ENCODE peak calls at places on chromosome 1, in eight cellular contexts. One of them, this sample, is unnamed.

GRCh38 chr1:193115629-193116227 is 6.1 kb upstream of the CDC73 start:
- DNase-seq in left ventricle myocardium inferior: no peak
- DNase-seq in lower lobe of right lung: no peak
- DNase-seq in cardiac muscle cell: peak; percentile 78
- DNase-seq in A673: no peak
- DNase-seq in mucosa of descending colon: no peak
- DNase-seq in spleen: no peak
- DNase-seq in fibroblast of the aortic adventitia: peak; percentile 97
- DNase-seq in this sample: peak; percentile 98

GRCh38 chr1:119163396-119163795 is 22.9 kb upstream of the WARS2 start:
- DNase-seq in lower lobe of right lung: no peak
- DNase-seq in fibroblast of the aortic adventitia: no peak
- DNase-seq in spleen: no peak
- DNase-seq in mucosa of descending colon: no peak
- DNase-seq in left ventricle myocardium inferior: no peak
- DNase-seq in A673: no peak
- DNase-seq in cardiac muscle cell: no peak
- DNase-seq in this sample: no peak

GRCh38 chr1:76073471-76073870 is 1.1 kb upstream of the ST6GALNAC3 start:
- DNase-seq in A673: no peak
- DNase-seq in cardiac muscle cell: no peak
- DNase-seq in lower lobe of right lung: no peak
- DNase-seq in spleen: no peak
- DNase-seq in mucosa of descending colon: no peak
- DNase-seq in left ventricle myocardium inferior: no peak
- DNase-seq in fibroblast of the aortic adventitia: peak; percentile 25
- DNase-seq in this sample: peak; percentile 93

GRCh38 chr1:241356519-241357365 is at the start of gene RGS7:
- DNase-seq in A673: peak; percentile 11
- DNase-seq in spleen: peak; percentile 83
- DNase-seq in fibroblast of the aortic adventitia: peak; percentile 34
- DNase-seq in left ventricle myocardium inferior: peak; percentile 14
- DNase-seq in cardiac muscle cell: peak; percentile 81
- DNase-seq in lower lobe of right lung: peak; percentile 46
- DNase-seq in mucosa of descending colon: peak; percentile 53
- DNase-seq in this sample: peak; percentile 41

GRCh38 chr1:167401260-167401873 is 117.0 kb downstream of the CD247 start:
- DNase-seq in A673: peak; percentile 27
- DNase-seq in spleen: no peak
- DNase-seq in fibroblast of the aortic adventitia: peak; percentile 61
- DNase-seq in lower lobe of right lung: peak; percentile 62
- DNase-seq in cardiac muscle cell: peak; percentile 62
- DNase-seq in mucosa of descending colon: peak; percentile 48
- DNase-seq in left ventricle myocardium inferior: no peak
- DNase-seq in this sample: peak; percentile 77

GRCh38 chr1:37755951-37756350 is 9.0 kb downstream of the EPHA10 start:
- DNase-seq in spleen: no peak
- DNase-seq in cardiac muscle cell: no peak
- DNase-seq in A673: no peak
- DNase-seq in mucosa of descending colon: no peak
- DNase-seq in left ventricle myocardium inferior: no peak
- DNase-seq in fibroblast of the aortic adventitia: no peak
- DNase-seq in lower lobe of right lung: no peak
- DNase-seq in this sample: no peak

GRCh38 chr1:19400189-19400588 is 85.2 kb downstream of the CAPZB start:
- DNase-seq in mucosa of descending colon: no peak
- DNase-seq in fibroblast of the aortic adventitia: peak; percentile 59
- DNase-seq in cardiac muscle cell: peak; percentile 63
- DNase-seq in A673: no peak
- DNase-seq in left ventricle myocardium inferior: no peak
- DNase-seq in spleen: no peak
- DNase-seq in lower lobe of right lung: no peak
- DNase-seq in this sample: peak; percentile 18

GRCh38 chr1:11761988-11762406 is at the start of gene C1orf167:
- DNase-seq in lower lobe of right lung: no peak
- DNase-seq in cardiac muscle cell: peak; percentile 48
- DNase-seq in left ventricle myocardium inferior: no peak
- DNase-seq in A673: no peak
- DNase-seq in spleen: no peak
- DNase-seq in mucosa of descending colon: no peak
- DNase-seq in fibroblast of the aortic adventitia: no peak
- DNase-seq in this sample: no peak

GRCh38 chr1:213779228-213779627 is 208.5 kb upstream of the PROX1 start:
- DNase-seq in A673: no peak
- DNase-seq in spleen: no peak
- DNase-seq in mucosa of descending colon: no peak
- DNase-seq in fibroblast of the aortic adventitia: no peak
- DNase-seq in left ventricle myocardium inferior: no peak
- DNase-seq in cardiac muscle cell: no peak
- DNase-seq in lower lobe of right lung: no peak
- DNase-seq in this sample: no peak

GRCh38 chr1:210250665-210250997 is 18.0 kb downstream of the SERTAD4 start:
- DNase-seq in fibroblast of the aortic adventitia: no peak
- DNase-seq in left ventricle myocardium inferior: no peak
- DNase-seq in mucosa of descending colon: peak; percentile 63
- DNase-seq in A673: peak; percentile 95
- DNase-seq in spleen: no peak
- DNase-seq in cardiac muscle cell: peak; percentile 52
- DNase-seq in lower lobe of right lung: no peak
- DNase-seq in this sample: no peak

GRCh38 chr1:43522776-43523480 is 7.8 kb upstream of the PTPRF start:
- DNase-seq in mucosa of descending colon: peak; percentile 83
- DNase-seq in left ventricle myocardium inferior: no peak
- DNase-seq in A673: no peak
- DNase-seq in cardiac muscle cell: no peak
- DNase-seq in spleen: no peak
- DNase-seq in fibroblast of the aortic adventitia: peak; percentile 45
- DNase-seq in lower lobe of right lung: no peak
- DNase-seq in this sample: peak; percentile 63

GRCh38 chr1:902802-903201 is 20.9 kb upstream of the SAMD11 start:
- DNase-seq in fibroblast of the aortic adventitia: no peak
- DNase-seq in cardiac muscle cell: no peak
- DNase-seq in mucosa of descending colon: peak; percentile 44
- DNase-seq in A673: no peak
- DNase-seq in spleen: no peak
- DNase-seq in lower lobe of right lung: peak; percentile 42
- DNase-seq in left ventricle myocardium inferior: no peak
- DNase-seq in this sample: no peak

GRCh38 chr1:54200519-54200997 is 591 bp downstream of the MRPL37 start:
- DNase-seq in cardiac muscle cell: no peak
- DNase-seq in left ventricle myocardium inferior: no peak
- DNase-seq in A673: no peak
- DNase-seq in fibroblast of the aortic adventitia: peak; percentile 14
- DNase-seq in mucosa of descending colon: no peak
- DNase-seq in lower lobe of right lung: no peak
- DNase-seq in spleen: no peak
- DNase-seq in this sample: no peak

GRCh38 chr1:172167801-172168596 is 252.5 kb upstream of the C1orf105 start:
- DNase-seq in cardiac muscle cell: peak; percentile 71
- DNase-seq in lower lobe of right lung: no peak
- DNase-seq in mucosa of descending colon: no peak
- DNase-seq in left ventricle myocardium inferior: no peak
- DNase-seq in spleen: no peak
- DNase-seq in A673: peak; percentile 92
- DNase-seq in fibroblast of the aortic adventitia: peak; percentile 98
- DNase-seq in this sample: peak; percentile 81

GRCh38 chr1:25744140-25744581 is 55.8 kb upstream of the SELENON start:
- DNase-seq in spleen: no peak
- DNase-seq in A673: peak; percentile 25
- DNase-seq in lower lobe of right lung: peak; percentile 56
- DNase-seq in mucosa of descending colon: peak; percentile 59
- DNase-seq in fibroblast of the aortic adventitia: peak; percentile 88
- DNase-seq in left ventricle myocardium inferior: peak; percentile 73
- DNase-seq in cardiac muscle cell: peak; percentile 62
- DNase-seq in this sample: peak; percentile 74

GRCh38 chr1:183022202-183023145 is 746 bp upstream of the LAMC1 start:
- DNase-seq in lower lobe of right lung: peak; percentile 65
- DNase-seq in A673: peak; percentile 84
- DNase-seq in cardiac muscle cell: peak; percentile 69
- DNase-seq in fibroblast of the aortic adventitia: peak; percentile 99
- DNase-seq in spleen: peak; percentile 86
- DNase-seq in left ventricle myocardium inferior: peak; percentile 82
- DNase-seq in mucosa of descending colon: peak; percentile 66
- DNase-seq in this sample: peak; percentile 99

GRCh38 chr1:89453123-89453972 is 71.3 kb upstream of the LRRC8B start:
- DNase-seq in mucosa of descending colon: no peak
- DNase-seq in spleen: no peak
- DNase-seq in A673: no peak
- DNase-seq in lower lobe of right lung: no peak
- DNase-seq in cardiac muscle cell: peak; percentile 54
- DNase-seq in left ventricle myocardium inferior: no peak
- DNase-seq in fibroblast of the aortic adventitia: no peak
- DNase-seq in this sample: no peak

GRCh38 chr1:114488739-114489138 is 22.3 kb downstream of the TRIM33 start:
- DNase-seq in A673: no peak
- DNase-seq in left ventricle myocardium inferior: no peak
- DNase-seq in fibroblast of the aortic adventitia: no peak
- DNase-seq in mucosa of descending colon: no peak
- DNase-seq in cardiac muscle cell: no peak
- DNase-seq in spleen: no peak
- DNase-seq in lower lobe of right lung: no peak
- DNase-seq in this sample: no peak

GRCh38 chr1:16180291-16180824 is 24.5 kb upstream of the EPHA2 start:
- DNase-seq in A673: peak; percentile 54
- DNase-seq in lower lobe of right lung: peak; percentile 42
- DNase-seq in mucosa of descending colon: no peak
- DNase-seq in spleen: no peak
- DNase-seq in left ventricle myocardium inferior: no peak
- DNase-seq in fibroblast of the aortic adventitia: no peak
- DNase-seq in cardiac muscle cell: no peak
- DNase-seq in this sample: peak; percentile 87

GRCh38 chr1:224884428-224884827 is 45.0 kb upstream of the DNAH14 start:
- DNase-seq in left ventricle myocardium inferior: no peak
- DNase-seq in mucosa of descending colon: no peak
- DNase-seq in lower lobe of right lung: no peak
- DNase-seq in cardiac muscle cell: no peak
- DNase-seq in spleen: no peak
- DNase-seq in fibroblast of the aortic adventitia: peak; percentile 63
- DNase-seq in A673: peak; percentile 31
- DNase-seq in this sample: peak; percentile 9

DNA sequence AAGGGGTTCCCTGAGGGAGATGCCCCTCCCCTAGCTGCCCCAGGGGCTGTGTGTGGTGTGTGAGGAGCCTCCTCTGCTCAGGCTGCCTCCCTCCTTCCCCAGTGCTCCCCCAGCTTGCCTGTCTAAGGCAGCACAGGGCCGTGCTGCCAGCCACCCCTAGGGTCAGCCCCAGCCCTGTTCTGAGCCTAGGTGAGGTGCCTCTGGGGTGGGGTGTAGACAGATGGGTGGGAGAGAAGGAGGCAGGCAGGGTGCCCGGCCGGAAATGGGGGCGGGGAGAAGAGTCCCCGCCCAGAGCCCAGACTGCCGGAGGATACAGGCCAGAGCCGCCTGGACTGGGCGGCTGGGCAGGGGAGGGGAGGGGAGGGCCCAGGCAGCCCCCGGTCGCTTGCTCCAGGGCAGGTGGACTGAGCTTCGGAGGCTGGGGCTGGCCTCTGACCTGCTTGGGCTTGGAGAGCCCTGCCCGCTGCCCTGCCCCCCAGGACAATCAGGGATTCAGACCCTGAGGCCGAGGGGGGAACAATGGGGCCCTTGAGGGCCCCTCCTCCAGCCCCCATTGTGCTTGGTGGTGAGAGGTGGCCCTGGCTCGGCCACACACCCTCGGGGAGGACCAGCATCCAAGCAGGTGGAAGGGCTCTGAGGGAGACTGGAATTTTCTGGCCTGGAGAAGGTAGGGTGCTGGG is at the start of gene GJC2:
- DNase-seq in fibroblast of the aortic adventitia: peak; percentile 27
- DNase-seq in left ventricle myocardium inferior: peak; percentile 65
- DNase-seq in lower lobe of right lung: peak; percentile 46
- DNase-seq in spleen: no peak
- DNase-seq in mucosa of descending colon: peak; percentile 56
- DNase-seq in A673: no peak
- DNase-seq in cardiac muscle cell: peak; percentile 36
- DNase-seq in this sample: peak; percentile 22
- H3K4me3 ChIP-seq in fibroblast of the aortic adventitia: peak within 1 kb of the TSS; percentile 40
- H3K4me3 ChIP-seq in left ventricle myocardium inferior: peak within 1 kb of the TSS; percentile 59
- H3K4me3 ChIP-seq in lower lobe of right lung: peak within 1 kb of the TSS; percentile 51
- H3K4me3 ChIP-seq in spleen: peak within 1 kb of the TSS; percentile 4
- H3K4me3 ChIP-seq in mucosa of descending colon: no peak within 1 kb of the TSS
- H3K4me3 ChIP-seq in A673: no peak within 1 kb of the TSS
- H3K4me3 ChIP-seq in cardiac muscle cell: no peak within 1 kb of the TSS
- H3K4me3 ChIP-seq in this sample: no peak within 1 kb of the TSS

GRCh38 chr1:34155851-34156250 is 9.2 kb downstream of the CSMD2 start:
- DNase-seq in left ventricle myocardium inferior: no peak
- DNase-seq in cardiac muscle cell: no peak
- DNase-seq in lower lobe of right lung: no peak
- DNase-seq in spleen: no peak
- DNase-seq in mucosa of descending colon: no peak
- DNase-seq in A673: no peak
- DNase-seq in fibroblast of the aortic adventitia: peak; percentile 68
- DNase-seq in this sample: no peak

GRCh38 chr1:34156739-34157138 is 8.3 kb downstream of the CSMD2 start:
- DNase-seq in A673: no peak
- DNase-seq in cardiac muscle cell: no peak
- DNase-seq in fibroblast of the aortic adventitia: no peak
- DNase-seq in mucosa of descending colon: no peak
- DNase-seq in spleen: no peak
- DNase-seq in left ventricle myocardium inferior: no peak
- DNase-seq in lower lobe of right lung: no peak
- DNase-seq in this sample: no peak
- TF ChIP-seq CTCF in A673: peak; percentile 26
- TF ChIP-seq CTCF in cardiac muscle cell: no peak
- TF ChIP-seq CTCF in fibroblast of the aortic adventitia: no peak
- TF ChIP-seq CTCF in mucosa of descending colon: no peak
- TF ChIP-seq CTCF in spleen: no peak
- TF ChIP-seq CTCF in left ventricle myocardium inferior: no peak
- TF ChIP-seq CTCF in lower lobe of right lung: no peak
- TF ChIP-seq CTCF in this sample: no peak

GRCh38 chr1:151829352-151830046 is 2.1 kb downstream of the RORC start:
- DNase-seq in cardiac muscle cell: no peak
- DNase-seq in fibroblast of the aortic adventitia: no peak
- DNase-seq in lower lobe of right lung: no peak
- DNase-seq in A673: no peak
- DNase-seq in left ventricle myocardium inferior: no peak
- DNase-seq in spleen: no peak
- DNase-seq in mucosa of descending colon: no peak
- DNase-seq in this sample: no peak
- H3K4me3 ChIP-seq in cardiac muscle cell: no peak overlapping the region
- H3K4me3 ChIP-seq in fibroblast of the aortic adventitia: no peak overlapping the region
- H3K4me3 ChIP-seq in lower lobe of right lung: no peak overlapping the region
- H3K4me3 ChIP-seq in A673: no peak overlapping the region
- H3K4me3 ChIP-seq in left ventricle myocardium inferior: no peak overlapping the region
- H3K4me3 ChIP-seq in spleen: no peak overlapping the region
- H3K4me3 ChIP-seq in mucosa of descending colon: no peak overlapping the region
- H3K4me3 ChIP-seq in this sample: no peak overlapping the region

GRCh38 chr1:93846929-93847810 is 31.8 kb downstream of the DNTTIP2 start:
- DNase-seq in spleen: peak; percentile 95
- DNase-seq in A673: peak; percentile 92
- DNase-seq in cardiac muscle cell: peak; percentile 91
- DNase-seq in lower lobe of right lung: peak; percentile 90
- DNase-seq in left ventricle myocardium inferior: peak; percentile 85
- DNase-seq in mucosa of descending colon: peak; percentile 90
- DNase-seq in fibroblast of the aortic adventitia: peak; percentile 89
- DNase-seq in this sample: peak; percentile 91
- TF ChIP-seq CTCF in spleen: no peak
- TF ChIP-seq CTCF in A673: no peak
- TF ChIP-seq CTCF in cardiac muscle cell: no peak
- TF ChIP-seq CTCF in lower lobe of right lung: peak; percentile 20
- TF ChIP-seq CTCF in left ventricle myocardium inferior: no peak
- TF ChIP-seq CTCF in mucosa of descending colon: no peak
- TF ChIP-seq CTCF in fibroblast of the aortic adventitia: no peak
- TF ChIP-seq CTCF in this sample: peak; percentile 9

This sample was measured in choroid plexus epithelial cell.